ENCODE peak calls at places on chromosomes 5 and 9, in eight cellular contexts. A is HepG2, F is HCT116, P is H1, S is SK-N-SH, Y is endothelial cell of umbilical vein, Z is K562, N is GM12878. B is an unnamed sample.

GRCh38 chr5:93805616-93806393 is 64.4 kb upstream of the POU5F2 start:
- DNase-seq in N (no peak), F (no peak), Z (no peak), S (no peak), Y (no peak), A (no peak), P (no peak), B (no peak)

GRCh38 chr9:19181002-19181401 is 49.5 kb upstream of the DENND4C start:
- DNase-seq in N (no peak), F (no peak), Y (no peak), A (no peak), P (no peak), Z (no peak), S (no peak), B (no peak)

GRCh38 chr5:144549580-144549979 is 378.9 kb downstream of the KCTD16 start:
- DNase-seq in N (no peak), S (no peak), F (no peak), P (no peak), Y (no peak), A (no peak), Z (no peak), B (no peak)

GRCh38 chr5:160649304-160649703 is 202.7 kb downstream of the ATP10B start:
- DNase-seq in Z (no peak), P (no peak), Y (no peak), N (no peak), S (peak), F (no peak), A (peak), B (no peak)

GRCh38 chr5:33936004-33936380 is 194 bp upstream of the RXFP3 start:
- DNase-seq in N (no peak), Z (peak), P (no peak), S (peak), Y (peak), F (no peak), A (no peak), B (no peak)

GRCh38 chr9:125932012-125932411 is 184.8 kb downstream of the PBX3 start:
- DNase-seq in N (no peak), A (no peak), F (peak), Z (no peak), S (no peak), P (no peak), Y (peak), B (no peak)

GRCh38 chr9:131660466-131661405 is 79.1 kb downstream of the RAPGEF1 start:
- DNase-seq in Y (no peak), P (peak), S (no peak), N (no peak), F (no peak), A (no peak), Z (no peak), B (no peak)

GRCh38 chr9:70481471-70481870 is 67.0 kb upstream of the KLF9 start:
- DNase-seq in Z (no peak), F (no peak), P (no peak), N (no peak), A (no peak), Y (no peak), S (no peak), B (no peak)

GRCh38 chr5:154157483-154158378 is 32.8 kb upstream of the GALNT10 start:
- DNase-seq in S (no peak), Y (no peak), Z (peak), F (no peak), N (no peak), P (no peak), A (no peak), B (no peak)

GRCh38 chr5:149317281-149318048 is 27.8 kb upstream of the GRPEL2 start:
- DNase-seq in P (no peak), A (peak), Z (peak), N (no peak), Y (peak), F (peak), S (peak), B (no peak)

GRCh38 chr5:11150976-11151375 is 389.9 kb upstream of the DAP start:
- DNase-seq in Y (no peak), Z (no peak), N (no peak), A (no peak), F (no peak), P (no peak), S (no peak), B (no peak)

GRCh38 chr9:110580850-110581249 is 1.3 kb upstream of the SVEP1 start:
- DNase-seq in F (no peak), S (no peak), Y (no peak), A (no peak), Z (no peak), N (no peak), P (no peak), B (no peak)

GRCh38 chr5:143791848-143792701 is 19.9 kb upstream of the HMHB1 start:
- DNase-seq in S (no peak), Z (no peak), A (no peak), P (no peak), Y (no peak), N (no peak), F (no peak), B (no peak)

GRCh38 chr5:52776116-52776515 is 11.6 kb upstream of the ITGA1 start:
- DNase-seq in S (no peak), Z (no peak), F (no peak), N (no peak), P (no peak), A (no peak), Y (no peak), B (no peak)

GRCh38 chr5:123810911-123811310 is 298.9 kb downstream of the CSNK1G3 start:
- DNase-seq in N (no peak), P (no peak), Y (no peak), S (no peak), F (no peak), Z (no peak), A (no peak), B (no peak)

GRCh38 chr5:4859489-4860211 is 280.5 kb upstream of the ADAMTS16 start:
- DNase-seq in P (no peak), S (no peak), N (no peak), A (no peak), Y (no peak), F (no peak), Z (no peak), B (no peak)

GRCh38 chr5:82347213-82347947 is 69.2 kb upstream of the RPS23 start:
- DNase-seq in A (no peak), N (no peak), Z (no peak), P (no peak), S (no peak), Y (no peak), F (no peak), B (no peak)

GRCh38 chr5:159337291-159337974 is 7.1 kb upstream of the IL12B start:
- DNase-seq in F (no peak), P (no peak), Y (no peak), S (no peak), A (no peak), Z (no peak), N (no peak), B (no peak)

GRCh38 chr9:78671785-78672184 is 374.9 kb downstream of the PSAT1 start:
- DNase-seq in Y (no peak), A (no peak), Z (no peak), F (no peak), N (no peak), S (no peak), P (no peak), B (no peak)

GRCh38 chr9:5552301-5552700 is 42.0 kb downstream of the PDCD1LG2 start:
- DNase-seq in N (no peak), Y (no peak), Z (no peak), A (no peak), F (no peak), P (no peak), S (no peak), B (no peak)
- H3K9ac ChIP-seq in N (no peak), Y (no peak), Z (no peak), A (no peak), F (no peak), P (no peak), S (no peak), B (no peak)

DNA sequence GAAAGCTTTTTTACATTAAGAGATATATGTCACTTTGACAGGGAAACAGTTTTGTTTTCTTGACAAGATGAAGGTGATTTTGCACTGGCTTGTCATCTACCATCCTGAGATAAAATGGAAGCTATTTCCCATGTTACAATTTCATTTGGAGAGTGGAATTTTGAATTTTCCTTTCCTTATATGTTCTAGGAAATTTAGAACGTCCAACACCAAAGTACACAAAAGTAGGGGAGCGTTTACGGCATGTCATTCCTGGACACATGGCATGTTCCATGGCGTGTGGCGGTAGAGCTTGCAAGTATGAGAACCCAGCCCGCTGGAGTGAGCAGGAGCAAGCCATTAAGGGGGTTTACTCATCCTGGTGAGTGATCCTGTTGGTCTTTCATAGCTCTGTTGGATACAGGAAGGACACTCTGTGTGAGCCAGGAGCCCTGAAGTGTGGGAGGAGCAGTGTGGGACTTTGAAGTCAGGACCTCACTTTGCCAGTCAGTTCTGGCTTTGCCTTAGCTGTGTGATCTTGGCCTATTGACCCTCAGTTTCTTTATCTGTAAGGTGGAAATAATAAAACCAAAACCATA is 887 bp downstream of the PTPDC1 start:
- DNase-seq in A (peak), Z (no peak), S (no peak), Y (no peak), P (peak), N (no peak), F (peak), B (no peak)
- TF ChIP-seq POLR2AphosphoS5 in A (no peak), Z (no peak), S (no peak), Y (no peak), P (no peak), N (no peak), F (peak), B (no peak)

GRCh38 chr5:132526974-132527564 is 16.3 kb downstream of the IL5 start:
- DNase-seq in P (no peak), S (no peak), F (no peak), A (peak), Z (peak), N (no peak), Y (no peak), B (no peak)
- H3K27ac ChIP-seq in P (no peak), S (no peak), F (no peak), A (no peak), Z (peak), N (no peak), Y (no peak), B (no peak)

DNA sequence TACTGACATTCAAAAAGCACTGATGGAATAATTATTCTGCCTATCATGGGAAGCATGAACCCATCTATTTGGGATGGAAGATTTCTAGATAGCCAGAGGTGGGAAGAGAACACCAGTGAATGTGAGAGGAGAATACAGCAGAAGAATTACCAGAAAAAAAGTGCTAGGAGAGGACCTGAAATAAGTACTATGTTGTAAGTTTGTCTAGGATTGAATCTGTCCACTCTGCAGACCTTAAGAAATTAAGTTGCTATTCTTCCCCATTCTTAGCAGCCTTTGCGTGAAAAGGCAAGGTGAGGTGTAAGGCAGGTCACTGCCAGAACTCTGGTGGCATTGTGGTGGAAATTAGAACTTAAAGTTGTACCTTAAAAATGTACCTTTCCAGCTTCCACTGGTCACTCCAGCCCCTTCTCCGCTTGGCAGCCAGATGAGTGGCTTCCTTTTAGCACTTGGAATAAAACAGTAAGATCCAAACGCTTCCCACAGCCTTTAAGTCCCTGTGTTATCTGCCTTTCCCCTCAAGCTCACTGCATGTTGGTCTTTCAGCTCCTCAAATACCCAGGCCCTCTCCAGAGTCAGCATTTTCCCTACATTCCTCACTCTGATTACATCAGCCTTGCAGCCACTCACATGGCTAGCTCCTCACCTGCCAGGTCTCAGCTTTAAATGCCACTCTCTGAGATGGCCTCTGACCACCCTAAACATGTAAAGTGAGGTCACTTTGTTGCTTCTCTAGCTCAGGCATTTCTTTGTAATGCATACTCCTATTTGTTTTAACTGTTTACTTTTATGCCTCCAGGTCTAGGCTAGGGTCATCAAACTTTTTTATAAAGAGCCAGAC is 253.0 kb downstream of the EPB41L4A start:
- DNase-seq in Z (no peak), A (peak), S (no peak), P (peak), N (no peak), F (no peak), Y (no peak), B (no peak)
- H3K9ac ChIP-seq in Z (no peak), A (no peak), S (no peak), P (peak), N (no peak), F (no peak), Y (no peak), B (no peak)

GRCh38 chr9:80592413-80592812 is 1020.6 kb downstream of the TLE4 start:
- DNase-seq in N (no peak), Z (no peak), P (no peak), A (no peak), Y (no peak), F (no peak), S (no peak), B (no peak)
- TF ChIP-seq POLR2AphosphoS5 in N (no peak), Z (no peak), P (no peak), A (no peak), Y (no peak), F (no peak), S (no peak), B (no peak)

GRCh38 chr5:139743001-139743771 is 52.4 kb upstream of the PSD2 start:
- DNase-seq in N (no peak), A (no peak), Z (no peak), Y (no peak), F (no peak), P (no peak), S (no peak), B (no peak)
- H3K27ac ChIP-seq in N (no peak), A (peak), Z (no peak), Y (no peak), F (no peak), P (no peak), S (no peak), B (peak)

GRCh38 chr5:39217365-39218281 is 1.7 kb downstream of the FYB1 start:
- DNase-seq in P (no peak), N (peak), Y (peak), Z (peak), A (peak), S (peak), F (peak), B (peak)
- H3K9ac ChIP-seq in P (no peak), N (no peak), Y (no peak), Z (no peak), A (no peak), S (no peak), F (no peak), B (no peak)

GRCh38 chr5:55578771-55579170 is 44.0 kb upstream of the PLPP1 start:
- DNase-seq in S (no peak), N (no peak), F (no peak), P (no peak), A (no peak), Z (no peak), Y (no peak), B (no peak)
- TF ChIP-seq POLR2AphosphoS5 in S (no peak), N (no peak), F (no peak), P (no peak), A (no peak), Z (no peak), Y (no peak), B (no peak)

DNA sequence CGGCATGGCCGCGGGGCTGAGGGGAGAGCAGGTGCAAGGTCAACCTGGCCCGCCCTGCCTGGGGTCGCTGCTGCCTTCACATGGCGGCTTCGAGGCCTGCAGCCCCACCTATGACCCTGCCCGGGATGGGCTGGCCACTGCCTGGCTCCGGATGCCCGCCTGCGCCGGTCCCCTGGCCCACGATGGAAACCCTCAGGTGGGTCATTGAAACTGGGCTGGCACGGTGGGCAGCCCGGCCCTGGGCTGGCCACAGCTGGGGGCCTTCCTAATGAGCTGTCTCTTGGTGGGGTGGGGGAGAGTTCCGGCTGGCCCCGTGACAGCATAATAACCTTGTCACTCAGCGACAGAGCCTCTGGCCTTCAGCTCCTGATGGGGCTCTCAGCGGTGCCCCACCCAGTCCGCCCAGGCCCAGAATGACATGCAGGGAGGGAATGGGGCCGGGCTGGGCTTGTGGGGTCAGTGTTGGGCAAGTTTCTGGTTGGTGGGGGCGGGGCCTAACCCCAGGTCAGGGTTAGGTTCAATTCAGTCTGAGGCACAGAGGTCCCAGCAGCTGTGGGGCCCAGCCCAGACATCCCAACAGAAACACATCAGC is at the start of gene CCDC187:
- DNase-seq in F (no peak), P (no peak), Y (no peak), Z (peak), A (peak), S (no peak), N (no peak), B (no peak)
- H3K27ac ChIP-seq in F (no peak), P (no peak), Y (no peak), Z (no peak), A (no peak), S (no peak), N (no peak), B (no peak)

GRCh38 chr9:128164332-128164885 is 4.3 kb downstream of the BBLN start:
- DNase-seq in N (no peak), F (no peak), P (no peak), A (no peak), Y (no peak), Z (no peak), S (no peak), B (no peak)
- H3K9ac ChIP-seq in N (no peak), F (no peak), P (no peak), A (no peak), Y (no peak), Z (no peak), S (no peak), B (no peak)

B was measured in SK-N-MC.